ENCODE peak calls at places on chromosomes 5 and 9, in eight cellular contexts. A is AG08396; L is HTR-8/SVneo; G is NCI-H510A; R is stimulated activated CD4-positive, alpha-beta T cell treated with anti-CD3 and anti-CD28 coated beads, Interleukin-4, amount 100 ng/mL, for 48 hours; S is renal cortical epithelial cell; M is dorsolateral prefrontal cortex; T is suprapubic skin. H is an unnamed sample.

GRCh38 chr9:124030969-124031451 is 19.4 kb downstream of the LHX2 start:
- DNase-seq in A (no peak), L (no peak), G (no peak), R (no peak), S (peak), M (no peak), T (no peak), H (no peak)

GRCh38 chr5:98050583-98050982 is 722.9 kb upstream of the RGMB start:
- DNase-seq in A (no peak), L (no peak), G (no peak), R (no peak), S (peak), M (no peak), T (no peak), H (no peak)

GRCh38 chr5:35717718-35718117 is 100.1 kb downstream of the SPEF2 start:
- DNase-seq in A (no peak), L (no peak), G (no peak), R (no peak), S (no peak), M (no peak), T (no peak), H (no peak)

GRCh38 chr5:15263942-15264341 is 236.0 kb upstream of the FBXL7 start:
- DNase-seq in A (no peak), L (no peak), G (no peak), R (no peak), S (no peak), M (no peak), T (no peak), H (no peak)

GRCh38 chr5:9507974-9508373 is 37.9 kb downstream of the SEMA5A start:
- DNase-seq in A (peak), L (peak), G (no peak), R (no peak), S (no peak), M (no peak), T (no peak), H (no peak)

GRCh38 chr5:20469390-20469789 is 481.4 kb upstream of the CDH18 start:
- DNase-seq in A (no peak), L (no peak), G (no peak), R (no peak), S (no peak), M (no peak), T (no peak), H (no peak)

GRCh38 chr9:131709741-131710499 is 30.0 kb downstream of the RAPGEF1 start:
- DNase-seq in A (no peak), L (no peak), G (no peak), R (no peak), S (peak), M (no peak), T (no peak), H (no peak)

GRCh38 chr5:173671121-173671949 is 54.9 kb upstream of the BOD1 start:
- DNase-seq in A (no peak), L (no peak), G (no peak), R (no peak), S (no peak), M (peak), T (peak), H (no peak)

GRCh38 chr5:1437876-1438559 is 7.2 kb downstream of the SLC6A3 start:
- DNase-seq in A (no peak), L (no peak), G (no peak), R (no peak), S (no peak), M (no peak), T (peak), H (no peak)

GRCh38 chr5:119666542-119666941 is 37.2 kb downstream of the FAM170A start:
- DNase-seq in A (no peak), L (no peak), G (no peak), R (no peak), S (no peak), M (no peak), T (no peak), H (no peak)

GRCh38 chr9:136784249-136784996 is 6.7 kb upstream of the TMEM141 start:
- DNase-seq in A (no peak), L (no peak), G (no peak), R (no peak), S (no peak), M (no peak), T (no peak), H (no peak)

GRCh38 chr9:127608104-127608966 is 3.7 kb upstream of the STXBP1 start:
- DNase-seq in A (peak), L (peak), G (peak), R (peak), S (peak), M (peak), T (no peak), H (peak)

GRCh38 chr5:177478711-177479646 is 5.5 kb upstream of the DBN1 start:
- DNase-seq in A (no peak), L (no peak), G (no peak), R (no peak), S (peak), M (no peak), T (peak), H (no peak)

GRCh38 chr9:14155237-14155636 is 158.7 kb downstream of the NFIB start:
- DNase-seq in A (no peak), L (no peak), G (no peak), R (no peak), S (no peak), M (no peak), T (no peak), H (no peak)

GRCh38 chr9:122835313-122835731 is 6.9 kb upstream of the PDCL start:
- DNase-seq in A (no peak), L (peak), G (no peak), R (no peak), S (no peak), M (no peak), T (no peak), H (no peak)

GRCh38 chr5:37554938-37555337 is 175.8 kb downstream of the WDR70 start:
- DNase-seq in A (peak), L (no peak), G (no peak), R (no peak), S (peak), M (no peak), T (no peak), H (no peak)

GRCh38 chr9:135326141-135326540 is 153.4 kb upstream of the PPP1R26 start:
- DNase-seq in A (no peak), L (no peak), G (no peak), R (no peak), S (no peak), M (peak), T (no peak), H (no peak)

GRCh38 chr9:111349766-111350165 is 19.7 kb upstream of the OR2K2 start:
- DNase-seq in A (no peak), L (no peak), G (peak), R (no peak), S (no peak), M (no peak), T (no peak), H (no peak)

GRCh38 chr9:114033397-114034103 is 44.5 kb downstream of the AMBP start:
- DNase-seq in A (no peak), L (peak), G (no peak), R (no peak), S (no peak), M (peak), T (peak), H (no peak)

GRCh38 chr5:14270212-14270702 is 127.1 kb downstream of the TRIO start:
- DNase-seq in A (peak), L (peak), G (peak), R (no peak), S (peak), M (no peak), T (no peak), H (peak)

H was measured in NCI-H2107.